ENCODE peak calls at places on chromosome 6, in four cellular contexts. Y is A549, D is K562, F is IMR-90. E is an unnamed sample.

GRCh38 chr6:97462031-97462430 is 179.0 kb upstream of the MMS22L start:
- DNase-seq in Y (no peak), D (no peak), F (no peak), E (no peak)

GRCh38 chr6:136526196-136526930 is 23.9 kb downstream of the MAP7 start:
- DNase-seq in Y (peak), D (peak), F (peak), E (peak)

GRCh38 chr6:45377041-45377554 is 636 bp downstream of the SUPT3H start:
- DNase-seq in Y (peak), D (peak), F (peak), E (peak)

GRCh38 chr6:42453649-42454427 is 2.1 kb upstream of the TRERF1 start:
- DNase-seq in Y (no peak), D (peak), F (peak), E (no peak)

GRCh38 chr6:11324453-11325023 is 92.1 kb upstream of the NEDD9 start:
- DNase-seq in Y (no peak), D (no peak), F (peak), E (no peak)

GRCh38 chr6:148857817-148858390 is 111.1 kb downstream of the UST start:
- DNase-seq in Y (no peak), D (no peak), F (peak), E (no peak)

GRCh38 chr6:41080623-41081022 is 7.8 kb downstream of the NFYA start:
- DNase-seq in Y (no peak), D (no peak), F (no peak), E (no peak)

GRCh38 chr6:165231581-165232276 is 77.7 kb downstream of the C6orf118 start:
- DNase-seq in Y (peak), D (no peak), F (no peak), E (no peak)

GRCh38 chr6:44664716-44665115 is 277.2 kb downstream of the CDC5L start:
- DNase-seq in Y (no peak), D (no peak), F (peak), E (no peak)

GRCh38 chr6:18579165-18579564 is 192.0 kb downstream of the RNF144B start:
- DNase-seq in Y (no peak), D (no peak), F (no peak), E (no peak)

GRCh38 chr6:18579869-18580268 is 192.7 kb downstream of the RNF144B start:
- DNase-seq in Y (no peak), D (no peak), F (no peak), E (no peak)

GRCh38 chr6:18584372-18584771 is 197.2 kb downstream of the RNF144B start:
- DNase-seq in Y (no peak), D (no peak), F (no peak), E (no peak)

GRCh38 chr6:18586133-18586532 is 199.0 kb downstream of the RNF144B start:
- DNase-seq in Y (no peak), D (no peak), F (no peak), E (no peak)

DNA sequence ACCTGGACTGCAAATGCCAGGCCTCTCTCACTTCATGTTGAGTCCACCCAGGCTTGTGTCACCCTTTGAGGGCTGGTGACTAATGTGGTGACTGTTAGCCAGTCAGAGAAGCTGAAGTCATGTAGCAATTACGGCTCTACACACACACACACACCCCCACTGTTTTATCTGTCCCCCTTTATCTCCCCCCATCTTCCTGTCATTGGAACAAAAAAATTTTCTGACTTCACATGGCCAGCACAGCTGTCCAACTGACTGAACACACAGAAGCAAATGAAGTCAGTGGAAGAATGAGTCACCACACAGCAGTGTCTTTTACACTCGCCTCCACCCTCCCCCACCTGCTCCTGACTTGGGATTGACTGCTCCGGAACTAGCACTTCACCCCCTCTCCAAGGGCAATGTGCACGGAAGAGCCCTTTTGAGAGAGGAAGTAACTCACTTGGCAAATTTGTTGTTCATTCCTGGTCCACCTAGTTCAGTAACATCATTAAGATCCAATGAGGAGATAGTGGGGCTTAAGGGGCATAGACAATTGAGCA is 198.0 kb downstream of the RNF144B start:
- DNase-seq in Y (peak), D (peak), F (peak), E (peak)
- TF ChIP-seq MAZ in Y (no peak), D (peak), F (no peak), E (no peak)

DNA sequence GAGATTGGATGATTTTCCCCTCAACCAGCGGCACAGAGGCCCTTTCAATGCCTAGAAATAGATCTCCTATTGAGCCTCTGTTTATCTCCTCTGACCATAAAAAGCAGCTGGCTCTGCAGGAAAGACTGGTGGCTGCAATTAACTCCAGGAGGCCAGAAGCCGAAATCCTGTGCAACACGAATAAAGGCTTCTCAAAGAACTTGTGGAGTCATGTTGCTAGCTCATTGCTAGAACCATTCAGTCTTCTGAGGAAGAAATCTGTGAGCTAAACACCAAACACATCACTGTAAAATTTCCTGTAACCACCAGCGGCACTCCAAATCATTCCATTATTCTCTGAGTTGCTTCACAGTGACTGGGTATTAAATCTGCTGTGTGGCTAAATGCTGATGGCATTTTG is 49.1 kb upstream of the TPD52L1 start:
- DNase-seq in Y (no peak), D (peak), F (peak), E (no peak)
- TF ChIP-seq MAZ in Y (no peak), D (no peak), F (no peak), E (no peak)

GRCh38 chr6:21437583-21437982 is 156.0 kb upstream of the SOX4 start:
- DNase-seq in Y (no peak), D (no peak), F (no peak), E (no peak)
- TF ChIP-seq MAZ in Y (no peak), D (no peak), F (no peak), E (no peak)

GRCh38 chr6:22067127-22067526 is 229.7 kb downstream of the PRL start:
- DNase-seq in Y (no peak), D (no peak), F (no peak), E (no peak)
- TF ChIP-seq MAZ in Y (no peak), D (no peak), F (no peak), E (no peak)

GRCh38 chr6:116036075-116036773 is 24.5 kb downstream of the FRK start:
- DNase-seq in Y (no peak), D (peak), F (no peak), E (no peak)

GRCh38 chr6:116035616-116036015 is 25.1 kb downstream of the FRK start:
- DNase-seq in Y (no peak), D (no peak), F (no peak), E (no peak)

GRCh38 chr6:116034327-116034726 is 26.4 kb downstream of the FRK start:
- DNase-seq in Y (peak), D (peak), F (peak), E (no peak)

GRCh38 chr6:116033687-116034303 is 26.9 kb downstream of the FRK start:
- DNase-seq in Y (no peak), D (no peak), F (no peak), E (no peak)

GRCh38 chr6:116036885-116037284 is 23.8 kb downstream of the FRK start:
- DNase-seq in Y (no peak), D (no peak), F (no peak), E (no peak)
- TF ChIP-seq MAZ in Y (no peak), D (no peak), F (no peak), E (no peak)

DNA sequence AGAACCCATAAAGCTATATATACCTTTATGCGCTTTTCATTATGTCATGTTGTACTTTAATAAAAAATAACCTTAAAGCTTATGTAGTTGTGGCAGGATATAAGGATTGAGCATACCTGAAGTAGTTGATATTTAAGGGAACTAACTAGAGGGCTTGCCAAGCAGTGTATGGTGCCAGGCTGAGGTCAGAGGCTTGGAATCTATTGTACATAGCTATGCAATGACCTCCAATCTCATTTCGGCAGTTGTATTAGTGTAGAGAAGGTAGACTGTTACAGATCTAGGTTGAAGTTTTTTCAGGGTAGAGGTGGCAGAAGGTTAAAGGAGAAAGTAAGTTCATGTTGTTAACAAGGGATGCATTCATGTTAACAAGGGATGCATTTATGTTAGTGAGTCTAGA is 397.7 kb upstream of the HS3ST5 start:
- DNase-seq in Y (no peak), D (no peak), F (no peak), E (no peak)
- TF ChIP-seq MAZ in Y (no peak), D (no peak), F (no peak), E (no peak)

E was measured in HepG2.